ENCODE peak calls at places on chromosomes 16 and 17, in five cellular contexts. A is HCT116; F is stimulated activated CD4-positive, alpha-beta T cell treated with anti-CD3 and anti-CD28 coated beads, Interleukin-4, amount 100 ng/mL, for 24 hours; U is esophagus squamous epithelium; M is RKO. D is an unnamed sample.

GRCh38 chr17:73874008-73874407 is 229.8 kb upstream of the SDK2 start:
- DNase-seq in A (no peak), F (no peak), U (no peak), M (no peak), D (no peak)

GRCh38 chr17:33932996-33933395 is 322.1 kb upstream of the CCL2 start:
- DNase-seq in A (no peak), F (no peak), U (no peak), M (no peak), D (no peak)

GRCh38 chr16:82631701-82632685 is 5.2 kb downstream of the CDH13 start:
- DNase-seq in A (no peak), F (no peak), U (no peak), M (no peak), D (no peak)

GRCh38 chr17:69872675-69873262 is 202.3 kb upstream of the KCNJ16 start:
- DNase-seq in A (no peak), F (no peak), U (no peak), M (no peak), D (no peak)

GRCh38 chr17:45298546-45299285 is 18.1 kb downstream of the MAP3K14 start:
- DNase-seq in A (no peak), F (no peak), U (no peak), M (no peak), D (no peak)

GRCh38 chr17:79325707-79326106 is 251.1 kb downstream of the ENGASE start:
- DNase-seq in A (no peak), F (no peak), U (no peak), M (no peak), D (no peak)

GRCh38 chr16:86530251-86531192 is 20.2 kb downstream of the FOXF1 start:
- DNase-seq in A (no peak), F (no peak), U (no peak), M (no peak), D (no peak)

GRCh38 chr17:19958023-19958422 is 19.6 kb downstream of the AKAP10 start:
- DNase-seq in A (peak), F (no peak), U (no peak), M (peak), D (peak)

GRCh38 chr17:9386401-9386800 is 189.2 kb downstream of the STX8 start:
- DNase-seq in A (no peak), F (no peak), U (no peak), M (no peak), D (no peak)

GRCh38 chr17:73536700-73537680 is 107.3 kb downstream of the SDK2 start:
- DNase-seq in A (no peak), F (no peak), U (no peak), M (no peak), D (no peak)

GRCh38 chr17:45160505-45161287 is 979 bp upstream of the HEXIM2 start:
- DNase-seq in A (no peak), F (peak), U (no peak), M (peak), D (no peak)

GRCh38 chr16:9318764-9319163 is 227.3 kb downstream of the HAPSTR1 start:
- DNase-seq in A (no peak), F (no peak), U (no peak), M (no peak), D (no peak)

GRCh38 chr16:20918486-20919239 is 18.1 kb downstream of the LYRM1 start:
- DNase-seq in A (no peak), F (no peak), U (no peak), M (no peak), D (no peak)

GRCh38 chr16:87764600-87765472 is 950 bp downstream of the KLHDC4 start:
- DNase-seq in A (no peak), F (no peak), U (no peak), M (no peak), D (no peak)

GRCh38 chr16:11914759-11915643 is 755 bp downstream of the GSPT1 start:
- DNase-seq in A (no peak), F (peak), U (no peak), M (peak), D (no peak)

GRCh38 chr16:82042144-82042543 is 7.1 kb downstream of the HSD17B2 start:
- DNase-seq in A (no peak), F (no peak), U (no peak), M (no peak), D (no peak)

GRCh38 chr16:53142823-53143568 is 88.2 kb downstream of the CHD9 start:
- DNase-seq in A (no peak), F (no peak), U (no peak), M (no peak), D (peak)

GRCh38 chr17:19979917-19980770 is 2.5 kb upstream of the AKAP10 start:
- DNase-seq in A (no peak), F (no peak), U (no peak), M (no peak), D (no peak)

GRCh38 chr16:5010576-5011329 is 23.0 kb downstream of the NAGPA start:
- DNase-seq in A (no peak), F (no peak), U (no peak), M (no peak), D (no peak)

GRCh38 chr17:64676763-64677162 is 14.7 kb upstream of the SMURF2 start:
- DNase-seq in A (no peak), F (no peak), U (no peak), M (no peak), D (no peak)

GRCh38 chr17:54892360-54892759 is 8.3 kb upstream of the TOM1L1 start:
- DNase-seq in A (no peak), F (no peak), U (no peak), M (no peak), D (no peak)

GRCh38 chr16:86974120-86974519 is 343.1 kb downstream of the C16orf95 start:
- DNase-seq in A (no peak), F (no peak), U (no peak), M (no peak), D (no peak)

GRCh38 chr17:2931426-2931825 is 132.0 kb downstream of the OR1D5 start:
- DNase-seq in A (no peak), F (no peak), U (no peak), M (no peak), D (no peak)

GRCh38 chr16:4515611-4516233 is 22.9 kb downstream of the CDIP1 start:
- DNase-seq in A (no peak), F (no peak), U (no peak), M (no peak), D (no peak)

GRCh38 chr16:84266451-84266850 is 26.6 kb upstream of the KCNG4 start:
- DNase-seq in A (peak), F (peak), U (no peak), M (peak), D (no peak)

GRCh38 chr17:4509402-4509801 is 10.7 kb downstream of the SPNS2 start:
- DNase-seq in A (no peak), F (no peak), U (no peak), M (no peak), D (no peak)

GRCh38 chr17:82013341-82013740 is 9.3 kb downstream of the CENPX start:
- DNase-seq in A (no peak), F (no peak), U (no peak), M (no peak), D (no peak)

GRCh38 chr16:68792465-68793324 is 50.6 kb upstream of the TANGO6 start:
- DNase-seq in A (no peak), F (no peak), U (no peak), M (no peak), D (no peak)

GRCh38 chr16:48811478-48811877 is 201.5 kb upstream of the N4BP1 start:
- DNase-seq in A (no peak), F (no peak), U (no peak), M (no peak), D (no peak)

GRCh38 chr16:15704545-15704987 is 54.5 kb downstream of the NDE1 start:
- DNase-seq in A (peak), F (peak), U (no peak), M (peak), D (peak)

GRCh38 chr16:53121666-53122065 is 66.9 kb downstream of the CHD9 start:
- DNase-seq in A (no peak), F (no peak), U (no peak), M (no peak), D (no peak)

GRCh38 chr16:17409894-17410293 is 60.9 kb downstream of the XYLT1 start:
- DNase-seq in A (no peak), F (no peak), U (no peak), M (no peak), D (no peak)

D was measured in keratinocyte.